ENCODE peak calls at places on chromosomes 2 and 18, in four cellular contexts. One of them, this sample, is unnamed.

GRCh38 chr2:161063946-161064306 is 96.3 kb upstream of the TANK start:
- DNase-seq in K562: no peak
- DNase-seq in GM12891: no peak
- DNase-seq in GM12878: no peak
- DNase-seq in this sample: no peak

GRCh38 chr18:21241224-21242131 is 554 bp upstream of the GREB1L start:
- DNase-seq in GM12891: peak
- DNase-seq in GM12878: no peak
- DNase-seq in K562: no peak
- DNase-seq in this sample: no peak

GRCh38 chr2:84958135-84959044 is 12.6 kb upstream of the KCMF1 start:
- DNase-seq in K562: no peak
- DNase-seq in GM12878: no peak
- DNase-seq in GM12891: no peak
- DNase-seq in this sample: no peak

GRCh38 chr2:183995632-183996031 is 602.7 kb upstream of the ZNF804A start:
- DNase-seq in GM12891: no peak
- DNase-seq in GM12878: no peak
- DNase-seq in K562: no peak
- DNase-seq in this sample: no peak

GRCh38 chr2:10469955-10470568 is 21.9 kb upstream of the ODC1 start:
- DNase-seq in GM12878: no peak
- DNase-seq in K562: no peak
- DNase-seq in GM12891: no peak
- DNase-seq in this sample: no peak

GRCh38 chr18:76460482-76460881 is 34.6 kb downstream of the ZNF516 start:
- DNase-seq in GM12891: no peak
- DNase-seq in GM12878: no peak
- DNase-seq in K562: no peak
- DNase-seq in this sample: no peak

GRCh38 chr2:212935749-212936148 is 215.7 kb downstream of the IKZF2 start:
- DNase-seq in GM12878: no peak
- DNase-seq in GM12891: no peak
- DNase-seq in K562: no peak
- DNase-seq in this sample: no peak

GRCh38 chr2:203586151-203586550 is 51.0 kb upstream of the RAPH1 start:
- DNase-seq in K562: no peak
- DNase-seq in GM12891: no peak
- DNase-seq in GM12878: no peak
- DNase-seq in this sample: no peak

GRCh38 chr18:23302852-23303527 is 150.1 kb upstream of the RIOK3 start:
- DNase-seq in GM12878: no peak
- DNase-seq in GM12891: no peak
- DNase-seq in K562: no peak
- DNase-seq in this sample: no peak

GRCh38 chr18:23618862-23619387 is 32.6 kb upstream of the NPC1 start:
- DNase-seq in K562: no peak
- DNase-seq in GM12891: peak
- DNase-seq in GM12878: peak
- DNase-seq in this sample: peak

GRCh38 chr2:174158003-174158402 is 90.3 kb downstream of the OLA1 start:
- DNase-seq in K562: peak
- DNase-seq in GM12878: peak
- DNase-seq in GM12891: peak
- DNase-seq in this sample: no peak

GRCh38 chr2:108271691-108272253 is 16.9 kb upstream of the SULT1C2 start:
- DNase-seq in K562: peak
- DNase-seq in GM12878: no peak
- DNase-seq in GM12891: no peak
- DNase-seq in this sample: no peak

GRCh38 chr2:31729442-31730092 is 148.8 kb upstream of the SRD5A2 start:
- DNase-seq in GM12878: peak
- DNase-seq in GM12891: peak
- DNase-seq in K562: peak
- DNase-seq in this sample: no peak

GRCh38 chr2:239973392-239973791 is 51.8 kb downstream of the NDUFA10 start:
- DNase-seq in K562: no peak
- DNase-seq in GM12891: no peak
- DNase-seq in GM12878: no peak
- DNase-seq in this sample: no peak

GRCh38 chr18:61360440-61361383 is 27.5 kb downstream of the CDH20 start:
- DNase-seq in GM12878: peak
- DNase-seq in GM12891: no peak
- DNase-seq in K562: no peak
- DNase-seq in this sample: no peak

GRCh38 chr2:70921031-70921430 is 14.7 kb upstream of the ATP6V1B1 start:
- DNase-seq in K562: no peak
- DNase-seq in GM12878: no peak
- DNase-seq in GM12891: no peak
- DNase-seq in this sample: no peak

GRCh38 chr2:219886615-219887014 is 259.2 kb downstream of the SLC4A3 start:
- DNase-seq in K562: no peak
- DNase-seq in GM12891: no peak
- DNase-seq in GM12878: no peak
- DNase-seq in this sample: no peak

GRCh38 chr18:79962311-79962710 is 2.1 kb upstream of the HSBP1L1 start:
- DNase-seq in K562: no peak
- DNase-seq in GM12878: no peak
- DNase-seq in GM12891: no peak
- DNase-seq in this sample: no peak

GRCh38 chr2:37571571-37572136 is 99.8 kb downstream of the CDC42EP3 start:
- DNase-seq in K562: no peak
- DNase-seq in GM12878: no peak
- DNase-seq in GM12891: no peak
- DNase-seq in this sample: no peak

GRCh38 chr2:37569986-37570688 is 101.3 kb downstream of the CDC42EP3 start:
- DNase-seq in K562: no peak
- DNase-seq in GM12878: no peak
- DNase-seq in GM12891: no peak
- DNase-seq in this sample: no peak

GRCh38 chr2:37568565-37568964 is 102.9 kb downstream of the CDC42EP3 start:
- DNase-seq in GM12878: no peak
- DNase-seq in GM12891: no peak
- DNase-seq in K562: peak
- DNase-seq in this sample: no peak

GRCh38 chr2:37569131-37569530 is 102.3 kb downstream of the CDC42EP3 start:
- DNase-seq in GM12891: no peak
- DNase-seq in K562: no peak
- DNase-seq in GM12878: no peak
- DNase-seq in this sample: no peak

GRCh38 chr2:37570773-37571570 is 100.5 kb downstream of the CDC42EP3 start:
- DNase-seq in GM12891: no peak
- DNase-seq in K562: no peak
- DNase-seq in GM12878: peak
- DNase-seq in this sample: no peak
- TF ChIP-seq SPI1 in GM12891: peak
- TF ChIP-seq SPI1 in K562: no peak
- TF ChIP-seq SPI1 in GM12878: peak
- TF ChIP-seq SPI1 in this sample: no peak

GRCh38 chr18:44671914-44672313 is 8.8 kb upstream of the SETBP1 start:
- DNase-seq in GM12891: no peak
- DNase-seq in K562: no peak
- DNase-seq in GM12878: no peak
- DNase-seq in this sample: no peak
- TF ChIP-seq SPI1 in GM12891: no peak
- TF ChIP-seq SPI1 in K562: no peak
- TF ChIP-seq SPI1 in GM12878: no peak
- TF ChIP-seq SPI1 in this sample: no peak

GRCh38 chr18:41714872-41715271 is 240.2 kb upstream of the PIK3C3 start:
- DNase-seq in GM12891: no peak
- DNase-seq in GM12878: no peak
- DNase-seq in K562: no peak
- DNase-seq in this sample: no peak
- TF ChIP-seq SPI1 in GM12891: no peak
- TF ChIP-seq SPI1 in GM12878: no peak
- TF ChIP-seq SPI1 in K562: no peak
- TF ChIP-seq SPI1 in this sample: no peak

DNA sequence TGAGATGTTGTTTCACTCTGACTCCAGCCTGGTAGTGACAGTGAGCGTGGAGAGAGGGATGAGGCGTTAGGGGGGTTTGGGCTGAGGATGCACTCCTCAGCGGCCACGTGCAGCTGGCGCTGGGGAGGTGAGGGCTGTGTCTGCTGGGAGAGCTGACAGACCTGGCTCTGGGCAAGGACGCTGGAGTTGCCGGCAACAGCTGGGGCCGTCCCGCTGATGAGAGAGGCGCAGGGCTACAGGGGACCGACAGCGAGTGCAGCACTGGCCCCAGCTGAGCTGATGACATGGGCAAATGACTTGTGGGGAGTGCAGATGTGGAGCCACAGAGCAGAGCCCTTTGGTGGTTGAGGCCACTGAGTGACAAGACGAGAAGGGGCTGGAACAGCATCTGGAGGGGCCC is 38.4 kb downstream of the COA5 start:
- DNase-seq in GM12891: no peak
- DNase-seq in K562: no peak
- DNase-seq in GM12878: no peak
- DNase-seq in this sample: no peak
- TF ChIP-seq SPI1 in GM12891: no peak
- TF ChIP-seq SPI1 in K562: no peak
- TF ChIP-seq SPI1 in GM12878: no peak
- TF ChIP-seq SPI1 in this sample: no peak

This sample was measured in HL-60.